ENCODE peak calls at places on chromosomes 3 and 15, in six cellular contexts. J is mesothelial cell of epicardium; H is CD4-positive, alpha-beta T cell; B is choroid plexus epithelial cell; Z is PC-3; M is AG10803. Q is an unnamed sample.

GRCh38 chr15:63232400-63232799 is 43.0 kb downstream of the RAB8B start:
- DNase-seq in J (no peak), H (no peak), B (no peak), Z (peak; percentile 56), M (no peak), Q (no peak)

GRCh38 chr3:107100573-107100972 is 276.7 kb upstream of the CCDC54 start:
- DNase-seq in J (no peak), H (no peak), B (no peak), Z (no peak), M (no peak), Q (no peak)

GRCh38 chr3:49277357-49277723 is 308 bp upstream of the C3orf62 start:
- DNase-seq in J (no peak), H (no peak), B (peak; percentile 54), Z (no peak), M (peak; percentile 22), Q (no peak)

GRCh38 chr3:46083956-46084355 is 56.7 kb upstream of the XCR1 start:
- DNase-seq in J (no peak), H (no peak), B (no peak), Z (peak; percentile 27), M (no peak), Q (no peak)

GRCh38 chr15:58355965-58356358 is 75.8 kb upstream of the LIPC start:
- DNase-seq in J (no peak), H (no peak), B (no peak), Z (no peak), M (no peak), Q (no peak)

GRCh38 chr3:10495003-10495402 is 10.4 kb downstream of the ATP2B2 start:
- DNase-seq in J (no peak), H (no peak), B (peak; percentile 26), Z (peak; percentile 63), M (no peak), Q (no peak)

GRCh38 chr3:149375164-149375823 is 2.2 kb downstream of the TM4SF1 start:
- DNase-seq in J (no peak), H (no peak), B (no peak), Z (peak; percentile 46), M (no peak), Q (no peak)

GRCh38 chr15:51736069-51736468 is 1.4 kb downstream of the LYSMD2 start:
- DNase-seq in J (no peak), H (no peak), B (no peak), Z (no peak), M (no peak), Q (no peak)

GRCh38 chr3:4355401-4356224 is 52.4 kb downstream of the SETMAR start:
- DNase-seq in J (no peak), H (no peak), B (no peak), Z (no peak), M (no peak), Q (no peak)

GRCh38 chr15:78195735-78196201 is 38.6 kb downstream of the ACSBG1 start:
- DNase-seq in J (no peak), H (peak; percentile 25), B (peak; percentile 35), Z (peak; percentile 54), M (no peak), Q (no peak)

GRCh38 chr3:40631341-40631995 is 106.7 kb downstream of the ZNF621 start:
- DNase-seq in J (no peak), H (no peak), B (no peak), Z (no peak), M (no peak), Q (no peak)

GRCh38 chr15:40310001-40310959 is 2.5 kb upstream of the PLCB2 start:
- DNase-seq in J (no peak), H (peak; percentile 51), B (no peak), Z (peak; percentile 68), M (no peak), Q (peak; percentile 75)

GRCh38 chr3:122890077-122890484 is 95.2 kb downstream of the SLC49A4 start:
- DNase-seq in J (no peak), H (no peak), B (peak; percentile 87), Z (peak; percentile 39), M (peak; percentile 66), Q (no peak)

GRCh38 chr3:69254351-69254750 is 131.5 kb downstream of the FRMD4B start:
- DNase-seq in J (no peak), H (no peak), B (no peak), Z (no peak), M (no peak), Q (no peak)

GRCh38 chr3:170730071-170730812 is 139.8 kb downstream of the RPL22L1 start:
- DNase-seq in J (no peak), H (no peak), B (no peak), Z (no peak), M (no peak), Q (no peak)

GRCh38 chr3:58324675-58325390 is 7.9 kb upstream of the PXK start:
- DNase-seq in J (no peak), H (no peak), B (no peak), Z (no peak), M (no peak), Q (no peak)

GRCh38 chr15:45796433-45796832 is 161.6 kb downstream of the SQOR start:
- DNase-seq in J (no peak), H (no peak), B (no peak), Z (no peak), M (no peak), Q (no peak)

GRCh38 chr15:45799508-45799907 is 164.7 kb downstream of the SQOR start:
- DNase-seq in J (no peak), H (no peak), B (no peak), Z (no peak), M (no peak), Q (no peak)

GRCh38 chr15:45804028-45804427 is 169.2 kb downstream of the SQOR start:
- DNase-seq in J (no peak), H (no peak), B (no peak), Z (no peak), M (no peak), Q (no peak)

GRCh38 chr15:45801543-45801942 is 166.7 kb downstream of the SQOR start:
- DNase-seq in J (no peak), H (no peak), B (no peak), Z (no peak), M (no peak), Q (no peak)

DNA sequence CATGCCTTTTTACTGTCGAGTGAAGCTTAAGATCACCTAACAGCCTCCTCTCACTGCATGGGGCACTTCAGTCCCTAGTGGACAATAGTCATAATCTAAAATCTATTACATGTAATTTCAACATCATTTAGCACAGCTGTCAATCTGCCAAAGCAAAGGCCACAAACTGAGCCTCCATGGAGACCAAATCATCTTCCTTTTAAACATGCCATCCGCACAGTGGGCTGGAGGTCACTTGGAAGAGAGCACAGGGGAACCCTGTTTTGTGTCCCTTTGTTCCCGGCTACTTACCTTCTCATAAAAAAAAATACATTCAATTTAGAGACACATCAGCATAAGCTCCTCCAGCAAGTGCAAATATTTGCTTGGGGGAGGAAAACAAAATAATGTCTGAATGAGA is 167.3 kb downstream of the SQOR start:
- DNase-seq in J (no peak), H (no peak), B (no peak), Z (peak; percentile 56), M (no peak), Q (no peak)
- TF ChIP-seq CTCF in J (no peak), H (no peak), B (no peak), Z (no peak), M (no peak), Q (no peak)

GRCh38 chr3:43009547-43009946 is 30.4 kb downstream of the GASK1A start:
- DNase-seq in J (no peak), H (no peak), B (no peak), Z (no peak), M (no peak), Q (no peak)
- TF ChIP-seq CTCF in J (no peak), H (no peak), B (peak; percentile 21), Z (peak; percentile 13), M (no peak), Q (no peak)

GRCh38 chr15:76285241-76285825 is 25.9 kb downstream of the ETFA start:
- DNase-seq in J (no peak), H (no peak), B (peak; percentile 36), Z (peak; percentile 44), M (peak; percentile 6), Q (no peak)
- TF ChIP-seq CTCF in J (peak; percentile 32), H (peak; percentile 52), B (peak; percentile 71), Z (peak; percentile 64), M (peak; percentile 58), Q (peak; percentile 58)

GRCh38 chr3:12601072-12601471 is 44.2 kb downstream of the MKRN2 start:
- DNase-seq in J (no peak), H (no peak), B (peak; percentile 39), Z (peak; percentile 28), M (peak; percentile 29), Q (no peak)
- TF ChIP-seq CTCF in J (no peak), H (no peak), B (peak; percentile 38), Z (peak; percentile 52), M (peak; percentile 37), Q (no peak)

GRCh38 chr15:50685191-50685975 is 1.2 kb downstream of the TRPM7 start:
- DNase-seq in J (no peak), H (no peak), B (peak; percentile 53), Z (peak; percentile 2), M (no peak), Q (no peak)

GRCh38 chr15:50685976-50686467 is 575 bp downstream of the TRPM7 start:
- DNase-seq in J (peak; percentile 34), H (peak; percentile 37), B (peak; percentile 65), Z (peak; percentile 37), M (peak; percentile 37), Q (peak; percentile 24)

GRCh38 chr15:50681467-50681866 is 5.1 kb downstream of the TRPM7 start:
- DNase-seq in J (no peak), H (no peak), B (no peak), Z (no peak), M (no peak), Q (no peak)

GRCh38 chr15:50687302-50687902 is 805 bp upstream of the TRPM7 start:
- DNase-seq in J (no peak), H (no peak), B (no peak), Z (no peak), M (no peak), Q (no peak)

GRCh38 chr15:50686468-50687301 is at the start of gene TRPM7:
- DNase-seq in J (peak; percentile 83), H (peak; percentile 77), B (peak; percentile 86), Z (peak; percentile 80), M (peak; percentile 84), Q (peak; percentile 77)
- TF ChIP-seq CTCF in J (no peak), H (no peak), B (peak; percentile 41), Z (no peak), M (peak; percentile 6), Q (no peak)

Q was measured in neural crest cell.